ENCODE peak calls at places on chromosome 5, in six cellular contexts. F is cardiac muscle cell, C is GM12865, L is upper lobe of right lung, P is A549, H is hepatocyte. R is an unnamed sample.

GRCh38 chr5:159022178-159022556 is 77.5 kb downstream of the EBF1 start:
- DNase-seq in F (peak), C (no peak), L (no peak), P (no peak), H (peak), R (no peak)

GRCh38 chr5:176741566-176742211 is 68.7 kb upstream of the UNC5A start:
- DNase-seq in F (no peak), C (peak), L (peak), P (no peak), H (no peak), R (no peak)

GRCh38 chr5:113397046-113397445 is 37.7 kb downstream of the TSSK1B start:
- DNase-seq in F (no peak), C (no peak), L (no peak), P (no peak), H (no peak), R (no peak)

GRCh38 chr5:137580030-137580429 is 80.9 kb upstream of the SPOCK1 start:
- DNase-seq in F (no peak), C (no peak), L (no peak), P (no peak), H (no peak), R (no peak)

GRCh38 chr5:73591698-73592501 is 26.4 kb downstream of the UTP15 start:
- DNase-seq in F (peak), C (no peak), L (no peak), P (peak), H (peak), R (no peak)

GRCh38 chr5:143355710-143356109 is 47.8 kb downstream of the NR3C1 start:
- DNase-seq in F (peak), C (peak), L (no peak), P (peak), H (peak), R (peak)

GRCh38 chr5:172071244-172071875 is 64.9 kb upstream of the FBXW11 start:
- DNase-seq in F (no peak), C (no peak), L (no peak), P (no peak), H (no peak), R (no peak)

GRCh38 chr5:96930589-96930988 is 5.3 kb upstream of the LNPEP start:
- DNase-seq in F (no peak), C (no peak), L (no peak), P (no peak), H (no peak), R (no peak)

GRCh38 chr5:164013077-164013670 is 507.8 kb downstream of the MAT2B start:
- DNase-seq in F (peak), C (peak), L (no peak), P (peak), H (peak), R (peak)

GRCh38 chr5:7391215-7391614 is 4.7 kb upstream of the ADCY2 start:
- DNase-seq in F (no peak), C (no peak), L (no peak), P (no peak), H (peak), R (no peak)

GRCh38 chr5:112097768-112098167 is 321.3 kb downstream of the EPB41L4A start:
- DNase-seq in F (peak), C (no peak), L (no peak), P (no peak), H (no peak), R (no peak)

GRCh38 chr5:78065663-78066062 is 228.8 kb downstream of the AP3B1 start:
- DNase-seq in F (no peak), C (peak), L (no peak), P (peak), H (no peak), R (no peak)

DNA sequence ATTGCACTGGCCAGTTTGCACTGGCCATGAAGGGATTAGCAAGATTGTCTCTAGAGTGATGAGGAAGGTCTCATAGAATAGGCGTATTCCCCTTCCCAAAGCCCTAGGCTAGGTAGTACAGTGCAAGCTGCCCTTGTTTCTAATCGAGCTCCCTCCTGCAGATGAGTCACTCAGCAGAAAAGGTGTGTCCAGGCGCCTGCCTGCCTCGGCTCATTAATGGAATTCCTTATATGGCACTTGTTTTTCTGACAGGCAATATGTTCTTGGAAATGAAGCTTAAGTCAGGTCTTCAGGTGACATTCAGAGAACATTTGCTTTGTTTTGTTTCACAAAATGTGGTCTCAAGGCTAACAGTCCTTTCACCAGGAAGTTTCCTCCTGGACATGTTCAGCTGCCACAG is 281.2 kb upstream of the MAP3K1 start:
- DNase-seq in F (no peak), C (no peak), L (no peak), P (peak), H (peak), R (no peak)
- H3K4me3 ChIP-seq in F (no peak), C (no peak), L (no peak), P (no peak), H (no peak), R (no peak)

GRCh38 chr5:989961-990530 is 18.6 kb upstream of the NKD2 start:
- DNase-seq in F (peak), C (no peak), L (peak), P (no peak), H (peak), R (no peak)
- TF ChIP-seq CTCF in F (peak), C (peak), L (peak), P (no peak), H (peak), R (peak)

GRCh38 chr5:141876628-141877477 is 1.4 kb downstream of the PCDH1 start:
- DNase-seq in F (no peak), C (no peak), L (peak), P (peak), H (peak), R (no peak)

GRCh38 chr5:141874262-141874964 is 3.8 kb downstream of the PCDH1 start:
- DNase-seq in F (no peak), C (no peak), L (peak), P (no peak), H (peak), R (no peak)

GRCh38 chr5:141873933-141874261 is 4.3 kb downstream of the PCDH1 start:
- DNase-seq in F (no peak), C (no peak), L (no peak), P (no peak), H (no peak), R (no peak)

GRCh38 chr5:141875795-141876627 is 2.2 kb downstream of the PCDH1 start:
- DNase-seq in F (no peak), C (no peak), L (peak), P (no peak), H (peak), R (no peak)

GRCh38 chr5:141875022-141875740 is 3.0 kb downstream of the PCDH1 start:
- DNase-seq in F (no peak), C (no peak), L (no peak), P (no peak), H (peak), R (no peak)
- H3K4me3 ChIP-seq in F (no peak), C (no peak), L (peak), P (no peak), H (peak), R (peak)

DNA sequence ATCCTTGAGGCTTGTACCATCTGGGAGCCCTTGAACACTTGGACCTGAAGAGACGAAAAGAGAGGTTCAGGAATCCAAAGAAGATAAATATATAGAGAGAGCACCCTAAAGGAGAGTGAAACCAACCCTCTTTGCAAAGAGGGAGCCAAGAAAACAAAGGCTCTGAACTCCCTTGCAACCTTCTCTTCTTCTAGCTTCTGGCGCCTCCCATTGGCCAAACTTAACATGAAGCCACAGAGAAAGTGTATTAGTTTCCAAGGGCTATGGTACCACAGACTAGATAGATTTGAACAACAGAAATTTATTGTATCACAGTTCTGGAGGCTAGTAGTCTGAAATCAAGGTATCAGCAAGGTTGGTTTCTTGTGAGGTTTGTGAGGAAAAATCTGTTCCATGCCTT is 175.1 kb downstream of the HCN1 start:
- DNase-seq in F (peak), C (no peak), L (no peak), P (peak), H (peak), R (peak)
- TF ChIP-seq CTCF in F (peak), C (no peak), L (peak), P (no peak), H (peak), R (peak)

GRCh38 chr5:54458221-54458620 is 2.7 kb downstream of the HSPB3 start:
- DNase-seq in F (no peak), C (no peak), L (no peak), P (no peak), H (no peak), R (no peak)
- H3K4me3 ChIP-seq in F (no peak), C (no peak), L (no peak), P (no peak), H (no peak), R (no peak)

DNA sequence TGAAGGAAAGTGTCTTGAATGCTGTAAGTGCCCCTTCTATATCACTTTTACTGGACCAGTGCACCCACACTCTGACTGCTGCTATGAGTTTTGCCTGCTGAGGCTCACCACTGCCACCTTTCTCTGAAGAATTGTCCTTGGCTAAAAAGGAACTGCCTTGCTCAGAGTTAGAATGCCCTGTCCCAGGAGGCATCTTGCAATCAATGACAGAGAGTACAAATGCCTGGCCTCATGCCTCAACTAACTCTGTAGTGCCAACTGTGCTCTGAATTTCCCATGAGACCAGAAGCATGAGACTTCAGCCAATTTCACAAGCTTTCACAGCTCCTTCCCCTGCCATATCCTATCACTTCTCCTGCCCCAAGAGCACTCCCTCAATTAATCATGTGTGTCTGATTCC is 569.7 kb downstream of the ZNF608 start:
- DNase-seq in F (peak), C (no peak), L (no peak), P (no peak), H (no peak), R (peak)
- TF ChIP-seq CTCF in F (no peak), C (no peak), L (peak), P (no peak), H (no peak), R (peak)

GRCh38 chr5:82730862-82731261 is 346.3 kb downstream of the TMEM167A start:
- DNase-seq in F (no peak), C (no peak), L (no peak), P (no peak), H (no peak), R (no peak)
- H3K4me3 ChIP-seq in F (no peak), C (no peak), L (no peak), P (no peak), H (no peak), R (no peak)